ENCODE peak calls at places on chromosomes 11 and 22, in four cellular contexts. N, S, T and F are unnamed samples.

GRCh38 chr11:57309106-57310059 is 15.4 kb downstream of the TNKS1BP1 start:
- DNase-seq in N (no peak), S (no peak), T (no peak), F (no peak)

GRCh38 chr11:77506857-77507256 is 33.0 kb upstream of the PAK1 start:
- DNase-seq in N (peak), S (no peak), T (no peak), F (no peak)

GRCh38 chr11:34600339-34601084 is 20.4 kb upstream of the EHF start:
- DNase-seq in N (peak), S (peak), T (no peak), F (no peak)

GRCh38 chr11:63907808-63908530 is 9.0 kb downstream of the RCOR2 start:
- DNase-seq in N (no peak), S (no peak), T (peak), F (no peak)

GRCh38 chr11:71169328-71169727 is 83.0 kb downstream of the SHANK2 start:
- DNase-seq in N (no peak), S (no peak), T (no peak), F (no peak)

GRCh38 chr11:76577199-76577920 is 93.2 kb downstream of the LRRC32 start:
- DNase-seq in N (no peak), S (no peak), T (no peak), F (no peak)

GRCh38 chr11:131888230-131888826 is 517.9 kb downstream of the NTM start:
- DNase-seq in N (no peak), S (no peak), T (no peak), F (no peak)

GRCh38 chr11:95641506-95641905 is 148.1 kb downstream of the FAM76B start:
- DNase-seq in N (no peak), S (no peak), T (no peak), F (peak)

GRCh38 chr11:30917859-30918478 is 331.8 kb upstream of the MPPED2 start:
- DNase-seq in N (peak), S (peak), T (no peak), F (no peak)

GRCh38 chr11:88454881-88455280 is 117.3 kb upstream of the CTSC start:
- DNase-seq in N (peak), S (no peak), T (no peak), F (no peak)

GRCh38 chr11:2791521-2792375 is 92.0 kb upstream of the KCNQ1OT1 start:
- DNase-seq in N (no peak), S (no peak), T (peak), F (no peak)

GRCh38 chr22:24761888-24762675 is 12.4 kb downstream of the PIWIL3 start:
- DNase-seq in N (no peak), S (no peak), T (no peak), F (no peak)

GRCh38 chr11:57322881-57323467 is 1.8 kb downstream of the TNKS1BP1 start:
- DNase-seq in N (no peak), S (no peak), T (no peak), F (no peak)

GRCh38 chr11:4181780-4182721 is 87.5 kb downstream of the RRM1 start:
- DNase-seq in N (peak), S (peak), T (peak), F (no peak)

GRCh38 chr11:57073121-57073520 is 84.4 kb downstream of the OR5AK2 start:
- DNase-seq in N (no peak), S (no peak), T (no peak), F (no peak)

GRCh38 chr22:36901411-36902142 is 11.9 kb upstream of the CSF2RB start:
- DNase-seq in N (no peak), S (no peak), T (no peak), F (peak)

GRCh38 chr11:35751664-35752061 is 89.1 kb downstream of the TRIM44 start:
- DNase-seq in N (no peak), S (no peak), T (no peak), F (no peak)

GRCh38 chr11:120994460-120994859 is 29.4 kb upstream of the TBCEL start:
- DNase-seq in N (no peak), S (no peak), T (no peak), F (no peak)

GRCh38 chr11:47183031-47183856 is 3.0 kb downstream of the PACSIN3 start:
- DNase-seq in N (no peak), S (no peak), T (no peak), F (no peak)

GRCh38 chr22:49540571-49541450 is 286.9 kb downstream of the BRD1 start:
- DNase-seq in N (no peak), S (no peak), T (no peak), F (no peak)

GRCh38 chr11:64049509-64049908 is 13.8 kb downstream of the FLRT1 start:
- DNase-seq in N (no peak), S (no peak), T (no peak), F (no peak)

GRCh38 chr22:17906978-17907730 is 117.2 kb downstream of the MICAL3 start:
- DNase-seq in N (no peak), S (no peak), T (no peak), F (no peak)

GRCh38 chr22:50508897-50509296 is 873 bp downstream of the NCAPH2 start:
- DNase-seq in N (no peak), S (no peak), T (no peak), F (no peak)

GRCh38 chr11:92451081-92451480 is 226.5 kb downstream of the FAT3 start:
- DNase-seq in N (no peak), S (no peak), T (no peak), F (no peak)
- TF ChIP-seq BRCA1 in N (no peak), S (no peak), T (no peak), F (no peak)

DNA sequence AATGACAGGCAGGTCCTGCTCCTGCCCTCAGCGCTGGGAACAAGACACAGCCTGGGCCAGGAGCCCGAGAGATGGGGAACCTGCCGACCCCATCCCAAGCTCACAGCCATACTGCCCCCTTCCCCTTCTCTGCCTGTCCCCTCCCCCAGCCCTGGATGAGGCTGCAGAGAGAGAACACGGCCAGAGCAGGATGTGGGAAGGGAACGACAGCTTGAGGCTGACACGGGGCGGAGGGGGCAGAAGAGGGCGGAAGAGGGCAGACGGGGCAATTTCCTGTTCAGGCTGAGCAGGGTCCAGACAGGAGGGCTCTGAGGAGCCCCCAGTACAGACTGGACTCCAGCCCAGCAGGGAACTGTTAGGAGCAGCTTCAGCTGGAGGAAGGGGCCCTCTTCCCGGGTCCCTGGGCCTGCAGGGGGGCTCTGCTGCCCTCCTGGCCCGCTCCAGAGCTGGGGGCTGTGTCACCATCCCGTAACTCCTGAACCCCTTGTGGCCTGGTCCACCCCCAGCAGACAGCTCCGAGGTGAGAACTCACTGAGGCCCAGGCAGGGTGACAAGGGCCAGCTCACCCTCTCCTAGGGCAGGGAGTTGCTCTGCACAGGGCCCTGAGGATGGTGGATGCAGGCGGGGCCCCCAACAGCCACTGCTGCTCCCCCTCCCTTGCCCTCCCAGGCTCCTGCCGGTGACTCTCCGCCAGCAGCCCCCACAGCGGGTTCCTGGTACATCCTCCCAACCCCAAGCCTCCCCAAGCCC is 5.7 kb downstream of the CTSD start:
- DNase-seq in N (no peak), S (no peak), T (no peak), F (no peak)
- TF ChIP-seq BRCA1 in N (no peak), S (no peak), T (no peak), F (no peak)

DNA sequence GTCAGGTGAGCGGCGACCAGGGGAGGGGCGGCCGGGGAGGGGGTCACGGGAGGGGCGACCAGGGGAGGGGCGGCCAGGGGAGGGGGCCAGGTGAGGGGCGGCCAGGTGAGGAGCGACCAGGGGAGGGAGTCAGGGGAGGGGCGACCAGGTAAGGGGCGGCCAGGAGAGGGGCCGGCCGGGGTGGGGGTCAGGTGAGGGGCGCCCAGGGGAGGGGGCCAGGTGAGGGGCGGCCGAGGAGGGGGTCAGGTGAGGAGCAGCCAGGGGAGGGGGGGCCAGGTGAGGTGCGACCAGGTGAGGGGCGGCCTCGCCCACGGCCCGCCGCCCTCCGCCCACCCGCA is 363 bp downstream of the TESMIN start:
- DNase-seq in N (no peak), S (no peak), T (no peak), F (no peak)
- TF ChIP-seq BRCA1 in N (no peak), S (no peak), T (no peak), F (no peak)

DNA sequence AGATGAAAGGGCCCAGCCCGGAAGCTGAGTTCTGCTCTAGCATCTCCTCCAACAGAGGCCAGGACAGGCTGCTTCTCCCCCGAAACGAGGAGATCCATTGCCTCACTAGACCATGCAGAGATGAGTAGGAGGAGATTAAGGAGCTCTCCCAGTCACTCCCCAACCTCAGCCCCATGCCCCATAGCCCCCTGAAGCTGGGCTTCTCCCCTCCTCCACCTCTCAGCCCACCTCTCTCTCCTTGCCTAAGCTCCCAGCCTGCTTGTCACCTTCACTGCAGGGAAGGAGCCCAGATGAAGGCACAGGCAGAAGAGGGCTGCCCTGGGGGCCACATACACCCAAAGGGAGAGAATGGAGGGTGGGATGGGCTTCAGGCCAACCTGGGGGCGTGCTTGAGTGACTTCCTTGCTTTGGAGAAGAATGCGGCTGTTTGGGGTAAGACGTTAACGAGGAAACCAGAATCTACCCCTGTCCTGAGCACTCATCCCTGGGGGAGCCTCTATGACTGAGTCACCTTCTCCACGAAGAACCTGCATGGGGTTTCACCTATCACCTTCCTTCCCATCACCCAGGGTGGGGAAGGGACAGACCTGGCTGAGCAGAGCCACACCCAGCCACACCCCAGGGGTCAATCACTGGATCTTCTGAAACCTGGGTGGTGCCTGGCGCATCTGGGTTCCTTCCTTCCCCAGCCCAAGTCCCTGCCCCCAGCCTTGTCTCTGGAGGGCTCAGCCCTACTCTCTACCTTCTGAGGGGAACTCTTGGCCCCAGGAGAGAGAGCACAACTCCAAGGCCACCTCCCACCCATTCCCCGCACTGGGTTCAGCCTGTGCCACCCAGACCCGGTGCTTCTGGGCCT is 11.6 kb upstream of the GNAZ start:
- DNase-seq in N (no peak), S (no peak), T (no peak), F (no peak)
- TF ChIP-seq BRCA1 in N (no peak), S (no peak), T (no peak), F (no peak)

DNA sequence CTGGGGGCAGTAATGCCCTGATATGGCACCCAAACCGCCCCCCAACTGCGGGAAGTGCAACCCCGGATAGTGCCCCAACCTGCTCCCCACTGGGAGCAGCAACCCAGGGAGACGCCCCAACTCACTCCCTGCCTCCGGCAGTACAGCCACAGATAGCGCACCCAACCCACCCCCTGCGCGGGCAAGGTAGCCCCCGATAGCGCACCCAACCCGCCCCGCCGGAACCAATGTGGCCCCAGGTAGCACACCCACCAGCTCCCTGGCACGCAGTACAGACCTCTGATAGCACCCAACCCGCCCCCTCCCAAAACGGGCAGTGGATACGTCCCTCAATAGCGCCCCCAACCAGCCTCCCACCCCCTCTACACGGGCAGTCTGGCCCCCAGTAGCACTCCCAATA is 3.8 kb upstream of the RFPL3 start:
- DNase-seq in N (no peak), S (no peak), T (no peak), F (no peak)
- TF ChIP-seq BRCA1 in N (no peak), S (no peak), T (no peak), F (no peak)

GRCh38 chr11:128303383-128303782 is 284.0 kb downstream of the ETS1 start:
- DNase-seq in N (no peak), S (no peak), T (no peak), F (no peak)
- TF ChIP-seq BRCA1 in N (no peak), S (no peak), T (no peak), F (no peak)

GRCh38 chr11:86990520-86990919 is 35.3 kb upstream of the FZD4 start:
- DNase-seq in N (no peak), S (peak), T (no peak), F (no peak)
- TF ChIP-seq BRCA1 in N (no peak), S (no peak), T (no peak), F (no peak)